ENCODE peak calls at places on chromosomes 5 and 9, in four cellular contexts. W is SK-N-SH, G is HepG2, J is K562. K is an unnamed sample.

GRCh38 chr5:116454417-116454927 is 120.2 kb downstream of the SEMA6A start:
- DNase-seq in J (no peak), G (no peak), W (peak), K (no peak)

GRCh38 chr9:96008502-96009222 is 133.2 kb downstream of the ERCC6L2 start:
- DNase-seq in G (no peak), J (no peak), W (no peak), K (no peak)

GRCh38 chr5:64839936-64840335 is 71.2 kb downstream of the CWC27 start:
- DNase-seq in W (no peak), G (no peak), J (no peak), K (no peak)

GRCh38 chr5:73816656-73817420 is 190.8 kb downstream of the ARHGEF28 start:
- DNase-seq in J (no peak), G (no peak), W (no peak), K (no peak)

GRCh38 chr9:80204054-80204453 is 632.3 kb downstream of the TLE4 start:
- DNase-seq in J (no peak), W (no peak), G (no peak), K (no peak)

GRCh38 chr5:318341-318897 is 3.1 kb upstream of the AHRR start:
- DNase-seq in G (no peak), W (no peak), J (no peak), K (peak)

GRCh38 chr5:143208781-143209510 is 194.5 kb downstream of the NR3C1 start:
- DNase-seq in G (no peak), J (peak), W (no peak), K (no peak)

GRCh38 chr5:53994148-53994547 is 316.2 kb downstream of the ARL15 start:
- DNase-seq in G (no peak), J (no peak), W (no peak), K (no peak)

GRCh38 chr9:121350993-121351561 is 19.0 kb downstream of the STOM start:
- DNase-seq in G (no peak), W (peak), J (no peak), K (peak)

GRCh38 chr9:135827866-135828580 is 79.3 kb downstream of the CAMSAP1 start:
- DNase-seq in G (no peak), W (no peak), J (no peak), K (no peak)

GRCh38 chr5:157113007-157113406 is 4.2 kb upstream of the HAVCR2 start:
- DNase-seq in G (no peak), J (no peak), W (no peak), K (no peak)

GRCh38 chr9:13552606-13553215 is 273.2 kb upstream of the MPDZ start:
- DNase-seq in G (no peak), W (no peak), J (no peak), K (no peak)

GRCh38 chr5:172452398-172453205 is 1.7 kb downstream of the SH3PXD2B start:
- DNase-seq in G (no peak), W (peak), J (no peak), K (peak)

GRCh38 chr5:124662261-124662781 is 84.1 kb downstream of the ZNF608 start:
- DNase-seq in J (no peak), W (no peak), G (no peak), K (peak)

GRCh38 chr5:176152191-176152932 is 85.9 kb upstream of the SIMC1 start:
- DNase-seq in J (no peak), W (peak), G (no peak), K (no peak)

GRCh38 chr9:136282272-136282861 is 21.5 kb downstream of the CCDC187 start:
- DNase-seq in J (peak), W (no peak), G (no peak), K (no peak)

GRCh38 chr5:111703662-111704061 is 53.3 kb downstream of the NREP start:
- DNase-seq in W (no peak), J (no peak), G (no peak), K (no peak)

GRCh38 chr5:137666901-137667300 is 69.0 kb downstream of the KLHL3 start:
- DNase-seq in G (no peak), J (no peak), W (no peak), K (no peak)

GRCh38 chr5:14217587-14217986 is 74.4 kb downstream of the TRIO start:
- DNase-seq in J (no peak), G (no peak), W (no peak), K (no peak)

GRCh38 chr5:81854485-81854884 is 103.6 kb upstream of the SSBP2 start:
- DNase-seq in G (no peak), W (no peak), J (no peak), K (no peak)

GRCh38 chr5:50853151-50853550 is 186.7 kb downstream of the PARP8 start:
- DNase-seq in J (no peak), W (no peak), G (no peak), K (no peak)

GRCh38 chr5:56176155-56176798 is 56.9 kb downstream of the ANKRD55 start:
- DNase-seq in W (no peak), J (no peak), G (no peak), K (no peak)

GRCh38 chr9:98941946-98942523 is 1.7 kb upstream of the COL15A1 start:
- DNase-seq in G (no peak), J (no peak), W (no peak), K (no peak)

GRCh38 chr9:121261107-121261460 is 6.9 kb upstream of the GSN start:
- DNase-seq in G (no peak), J (no peak), W (peak), K (no peak)

GRCh38 chr9:19232830-19233194 is 2.3 kb downstream of the DENND4C start:
- DNase-seq in G (no peak), J (no peak), W (peak), K (no peak)

GRCh38 chr9:125889122-125889523 is 141.9 kb downstream of the PBX3 start:
- DNase-seq in W (peak), G (no peak), J (no peak), K (no peak)

GRCh38 chr9:105670775-105671174 is 8.5 kb downstream of the TAL2 start:
- DNase-seq in W (no peak), G (no peak), J (no peak), K (no peak)

GRCh38 chr5:177377851-177378776 is 6.1 kb upstream of the SLC34A1 start:
- DNase-seq in G (no peak), J (no peak), W (no peak), K (no peak)

GRCh38 chr9:19875291-19875910 is 86.6 kb upstream of the SLC24A2 start:
- DNase-seq in J (no peak), G (no peak), W (no peak), K (no peak)

GRCh38 chr5:74490814-74491213 is 149.7 kb downstream of the ENC1 start:
- DNase-seq in J (no peak), W (no peak), G (no peak), K (no peak)

GRCh38 chr9:131965101-131965500 is 114.6 kb downstream of the MED27 start:
- DNase-seq in J (no peak), W (no peak), G (no peak), K (no peak)
- TF ChIP-seq ELF1 in J (no peak), W (no peak), G (no peak), K (no peak)

GRCh38 chr5:37842048-37842447 is 2.2 kb upstream of the GDNF start:
- DNase-seq in G (no peak), J (no peak), W (no peak), K (no peak)

GRCh38 chr5:37841223-37841622 is 1.4 kb upstream of the GDNF start:
- DNase-seq in W (no peak), J (no peak), G (no peak), K (no peak)

GRCh38 chr5:37839441-37840035 is 303 bp downstream of the GDNF start:
- DNase-seq in W (peak), G (peak), J (no peak), K (no peak)

GRCh38 chr5:37838933-37839341 is 904 bp downstream of the GDNF start:
- DNase-seq in J (no peak), W (peak), G (no peak), K (no peak)

DNA sequence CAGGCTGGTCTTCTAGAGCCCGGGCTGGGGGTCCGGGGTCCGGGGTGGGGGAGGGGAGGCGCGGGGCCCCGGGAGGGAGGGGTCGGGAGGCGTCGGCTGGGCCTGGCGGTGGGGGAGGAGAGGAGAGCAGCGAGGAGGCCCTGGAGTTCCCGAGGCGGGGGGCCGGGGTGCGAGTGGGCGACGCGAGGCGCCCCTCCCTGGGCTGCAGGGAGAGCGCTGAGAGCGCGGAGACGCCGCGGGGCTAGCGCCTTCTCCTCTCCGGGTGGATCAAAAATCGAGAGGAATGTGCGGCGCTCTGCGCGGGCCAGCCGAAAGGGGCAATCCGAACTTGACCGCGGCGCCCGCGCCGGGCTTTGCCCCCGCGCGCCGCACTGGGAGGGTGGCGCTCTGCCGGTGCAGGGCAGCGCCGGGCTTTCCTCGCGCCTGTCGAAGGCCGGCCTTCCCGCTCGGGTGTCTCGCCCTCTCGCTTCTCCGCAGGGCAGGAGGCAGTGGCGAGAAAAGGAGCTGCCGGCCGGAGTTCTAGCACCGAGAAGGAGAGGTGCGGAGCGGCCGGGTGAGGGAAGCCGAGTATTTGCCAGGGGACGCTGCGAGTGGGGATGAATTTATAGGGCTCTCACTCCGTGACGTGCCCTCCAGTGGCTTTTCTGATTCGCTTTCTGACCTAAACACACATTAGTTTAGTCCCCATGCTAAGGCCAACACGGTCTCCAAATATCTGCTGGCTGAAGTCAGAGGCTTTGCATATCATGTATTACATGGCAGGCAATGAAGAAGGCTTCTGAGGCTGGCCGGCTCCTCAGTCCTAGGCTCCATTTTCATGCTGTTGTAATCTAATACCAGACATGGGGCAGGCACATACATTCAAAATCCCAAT is at the start of gene GDNF:
- DNase-seq in W (peak), G (peak), J (no peak), K (no peak)
- TF ChIP-seq ELF1 in W (no peak), G (no peak), J (no peak), K (no peak)

GRCh38 chr9:122453677-122454135 is 24.0 kb downstream of the OR1J1 start:
- DNase-seq in W (no peak), J (no peak), G (no peak), K (no peak)
- TF ChIP-seq ELF1 in W (no peak), J (no peak), G (no peak), K (no peak)

GRCh38 chr5:149679876-149680809 is 50.0 kb upstream of the PPARGC1B start:
- DNase-seq in J (no peak), G (no peak), W (no peak), K (no peak)

GRCh38 chr5:149682532-149683076 is 47.5 kb upstream of the PPARGC1B start:
- DNase-seq in W (no peak), J (no peak), G (no peak), K (no peak)

GRCh38 chr5:149681922-149682321 is 48.2 kb upstream of the PPARGC1B start:
- DNase-seq in J (no peak), W (no peak), G (no peak), K (no peak)

GRCh38 chr5:149681252-149681651 is 48.9 kb upstream of the PPARGC1B start:
- DNase-seq in G (no peak), W (no peak), J (no peak), K (no peak)

GRCh38 chr5:149680810-149681221 is 49.3 kb upstream of the PPARGC1B start:
- DNase-seq in W (no peak), G (no peak), J (no peak), K (no peak)
- TF ChIP-seq ELF1 in W (no peak), G (no peak), J (no peak), K (no peak)

GRCh38 chr5:91848453-91848852 is 465.3 kb upstream of the ARRDC3 start:
- DNase-seq in W (no peak), G (peak), J (no peak), K (peak)
- TF ChIP-seq ELF1 in W (no peak), G (no peak), J (no peak), K (no peak)

DNA sequence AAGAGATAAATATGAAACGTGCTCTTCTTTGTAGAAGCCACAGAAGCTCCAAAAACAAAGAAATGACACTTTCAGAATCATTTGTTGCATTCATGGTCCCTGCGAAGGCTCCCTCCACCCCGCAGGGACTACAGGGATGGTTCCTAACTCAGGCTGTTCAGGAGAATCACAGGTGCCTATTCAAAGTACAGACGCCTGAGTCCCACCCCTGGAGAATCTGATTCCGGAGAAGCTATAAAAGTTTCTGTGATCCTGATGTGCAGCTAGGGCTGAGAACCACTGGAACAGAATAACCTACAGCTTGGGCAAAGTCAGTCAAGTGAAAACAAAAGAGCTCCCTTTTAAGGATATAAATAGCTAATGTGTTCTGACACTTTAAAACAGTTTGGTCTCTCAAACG is 216.8 kb upstream of the EFNA5 start:
- DNase-seq in W (no peak), G (no peak), J (no peak), K (no peak)
- TF ChIP-seq ELF1 in W (no peak), G (no peak), J (no peak), K (no peak)

GRCh38 chr5:174563899-174564298 is 160.5 kb upstream of the MSX2 start:
- DNase-seq in W (peak), J (no peak), G (no peak), K (no peak)

GRCh38 chr5:174559141-174559540 is 165.2 kb upstream of the MSX2 start:
- DNase-seq in W (no peak), J (no peak), G (no peak), K (no peak)

GRCh38 chr5:174558190-174558589 is 166.2 kb upstream of the MSX2 start:
- DNase-seq in W (no peak), J (no peak), G (no peak), K (no peak)

GRCh38 chr5:174559566-174560090 is 164.8 kb upstream of the MSX2 start:
- DNase-seq in J (no peak), W (no peak), G (no peak), K (no peak)

DNA sequence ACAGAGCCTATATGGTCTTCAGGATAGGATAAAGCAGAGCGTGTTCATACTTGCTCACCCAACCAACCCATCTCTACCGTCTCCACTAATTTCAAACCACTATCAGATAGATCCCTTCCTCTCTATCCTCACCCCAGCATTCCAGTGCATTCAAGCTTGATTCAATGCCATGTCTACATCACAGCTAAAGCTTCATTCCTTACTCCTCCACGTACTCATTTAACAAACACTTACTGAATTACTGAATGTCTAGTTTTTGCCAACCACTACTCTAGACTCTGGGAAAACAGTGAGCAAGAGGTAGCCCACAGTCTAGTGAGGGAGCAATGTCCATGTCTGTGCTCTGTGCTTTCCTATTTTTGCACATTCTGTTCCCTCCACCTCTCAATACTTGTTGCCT is 163.5 kb upstream of the MSX2 start:
- DNase-seq in J (no peak), G (no peak), W (no peak), K (no peak)
- TF ChIP-seq ELF1 in J (no peak), G (no peak), W (no peak), K (no peak)

DNA sequence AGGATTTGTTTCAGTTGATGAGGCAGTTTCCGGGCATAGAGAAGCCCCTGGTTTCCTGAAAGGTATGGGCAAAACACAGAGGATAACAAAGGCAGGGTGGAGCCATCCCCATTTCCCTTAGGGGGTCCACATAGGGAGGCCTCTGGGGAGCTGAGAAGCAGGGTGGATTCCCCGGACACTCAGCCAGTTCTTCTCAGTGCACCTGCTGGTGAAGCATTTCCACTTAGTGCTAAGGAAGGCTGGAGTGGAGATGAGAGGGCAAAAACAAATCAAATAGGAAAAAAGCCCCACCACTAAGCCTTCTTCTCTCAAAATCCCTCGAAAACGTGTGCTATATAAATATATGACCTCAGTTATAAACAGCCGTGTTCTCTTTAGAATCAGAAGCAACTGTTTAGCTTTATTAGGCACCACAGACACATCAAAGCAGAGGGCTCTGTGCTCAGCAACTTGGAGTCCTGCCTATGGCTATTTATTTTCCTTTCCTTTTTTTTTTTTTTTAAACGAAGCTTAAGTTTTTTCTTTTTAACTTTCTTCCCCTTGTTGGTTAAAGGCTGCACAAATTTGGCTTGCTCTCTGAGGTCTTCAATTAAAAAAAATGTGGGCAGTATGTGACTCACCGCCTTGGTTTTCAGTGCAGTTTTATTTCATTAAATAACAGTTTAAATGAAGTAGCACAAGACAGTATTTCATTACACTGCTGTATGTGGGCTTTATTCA is 67.7 kb downstream of the PRDM6 start:
- DNase-seq in J (no peak), W (no peak), G (no peak), K (no peak)
- TF ChIP-seq ELF1 in J (no peak), W (no peak), G (no peak), K (no peak)